ENCODE peak calls at places on chromosomes 11 and 22, in four cellular contexts. H is cardiac muscle cell, R is lower lobe of right lung, Q is heart right ventricle. Y is an unnamed sample.

GRCh38 chr11:2303627-2304155 is 1.9 kb downstream of the TSPAN32 start:
- DNase-seq in Q (peak; percentile 66), H (no peak), R (peak; percentile 47), Y (peak; percentile 55)

GRCh38 chr22:47784991-47785390 is 1022.5 kb downstream of the TBC1D22A start:
- DNase-seq in H (no peak), Q (no peak), R (no peak), Y (no peak)

GRCh38 chr11:70675697-70676374 is 277.5 kb downstream of the CTTN start:
- DNase-seq in Q (no peak), H (no peak), R (no peak), Y (no peak)

GRCh38 chr11:96207459-96208449 is 135.2 kb downstream of the MAML2 start:
- DNase-seq in H (peak; percentile 40), R (no peak), Q (no peak), Y (no peak)

GRCh38 chr11:45794169-45794568 is 10.8 kb upstream of the SLC35C1 start:
- DNase-seq in Q (no peak), H (no peak), R (no peak), Y (no peak)

GRCh38 chr11:59615132-59615636 is 390 bp downstream of the OSBP start:
- DNase-seq in H (peak; percentile 4), Q (peak; percentile 43), R (peak; percentile 83), Y (peak; percentile 79)

GRCh38 chr22:24178502-24179440 is 2.5 kb upstream of the SUSD2 start:
- DNase-seq in R (no peak), Q (no peak), H (no peak), Y (no peak)

GRCh38 chr11:13258855-13259254 is 18.7 kb upstream of the BMAL1 start:
- DNase-seq in R (no peak), H (no peak), Q (no peak), Y (no peak)

GRCh38 chr11:125763483-125763882 is 15.1 kb downstream of the PATE2 start:
- DNase-seq in H (no peak), Q (no peak), R (no peak), Y (no peak)

GRCh38 chr11:130882138-130882551 is 34.1 kb downstream of the SNX19 start:
- DNase-seq in Q (peak; percentile 22), H (no peak), R (no peak), Y (no peak)

GRCh38 chr11:62601114-62601363 is 626 bp downstream of the MTA2 start:
- DNase-seq in R (no peak), Q (peak; percentile 69), H (peak; percentile 41), Y (peak; percentile 86)

GRCh38 chr11:8063319-8063718 is 17.7 kb upstream of the TUB start:
- DNase-seq in R (no peak), Q (no peak), H (peak; percentile 65), Y (peak; percentile 70)

GRCh38 chr11:131473510-131473909 is 103.1 kb downstream of the NTM start:
- DNase-seq in H (no peak), R (no peak), Q (no peak), Y (no peak)

GRCh38 chr11:118532852-118533768 is 2.1 kb downstream of the TMEM25 start:
- DNase-seq in R (no peak), H (no peak), Q (no peak), Y (no peak)

GRCh38 chr22:35611891-35612576 is 5.1 kb downstream of the MB start:
- DNase-seq in R (peak; percentile 32), H (no peak), Q (no peak), Y (no peak)

GRCh38 chr11:60913793-60914619 is at the start of gene TMEM109:
- DNase-seq in R (peak; percentile 92), Q (peak; percentile 89), H (peak; percentile 92), Y (peak; percentile 95)

GRCh38 chr11:68040957-68041591 is 2.2 kb downstream of the TCIRG1 start:
- DNase-seq in H (no peak), R (peak; percentile 52), Q (no peak), Y (peak; percentile 58)

GRCh38 chr11:100757636-100758035 is 70.5 kb downstream of the ARHGAP42 start:
- DNase-seq in H (no peak), R (no peak), Q (no peak), Y (no peak)

GRCh38 chr11:133902506-133902905 is 54.3 kb downstream of the IGSF9B start:
- DNase-seq in R (no peak), H (no peak), Q (no peak), Y (no peak)

GRCh38 chr11:11757871-11758270 is 83.9 kb upstream of the USP47 start:
- DNase-seq in H (no peak), Q (no peak), R (no peak), Y (no peak)

GRCh38 chr22:30308518-30309230 is 18.1 kb downstream of the TBC1D10A start:
- DNase-seq in Q (no peak), R (no peak), H (no peak), Y (no peak)

GRCh38 chr11:47268448-47269001 is 1.4 kb upstream of the MADD start:
- DNase-seq in Q (no peak), H (no peak), R (peak; percentile 33), Y (no peak)

GRCh38 chr11:134597452-134597851 is 185.4 kb upstream of the B3GAT1 start:
- DNase-seq in H (no peak), Q (no peak), R (peak; percentile 21), Y (no peak)

GRCh38 chr11:102332611-102332994 is 14.4 kb upstream of the BIRC2 start:
- DNase-seq in Q (no peak), H (no peak), R (no peak), Y (no peak)

DNA sequence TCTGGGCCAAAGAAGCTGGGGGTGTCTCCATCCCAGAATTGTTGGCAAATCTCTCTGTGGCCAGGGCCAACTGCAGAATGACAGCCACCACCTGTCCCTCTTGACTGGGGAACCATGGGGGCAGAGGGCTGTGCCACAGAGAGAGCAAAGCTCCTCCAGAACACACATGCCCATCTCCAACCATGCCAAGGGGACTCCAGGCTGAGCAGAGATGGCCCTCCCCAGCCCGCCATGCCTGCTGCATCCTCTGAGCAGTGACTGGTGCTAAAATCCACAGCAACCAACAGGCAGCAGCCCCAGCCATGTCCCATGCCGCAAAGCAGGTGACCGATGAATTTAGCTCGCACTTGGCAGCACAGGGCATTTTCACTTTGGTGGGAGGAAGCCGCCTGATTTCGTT is 45.0 kb downstream of the LARGE1 start:
- DNase-seq in H (no peak), Q (no peak), R (no peak), Y (peak; percentile 54)
- H3K27ac ChIP-seq in H (no peak overlapping the region), Q (peak overlapping the region; percentile 14), R (no peak overlapping the region), Y (no peak overlapping the region)

GRCh38 chr11:10444725-10445286 is 10.3 kb upstream of the AMPD3 start:
- DNase-seq in Q (no peak), R (no peak), H (no peak), Y (no peak)
- H3K27ac ChIP-seq in Q (peak overlapping the region; percentile 52), R (no peak overlapping the region), H (no peak overlapping the region), Y (no peak overlapping the region)

GRCh38 chr11:66267379-66268209 is 845 bp upstream of the RAB1B start:
- DNase-seq in R (peak; percentile 92), Q (peak; percentile 94), H (peak; percentile 93), Y (peak; percentile 96)

GRCh38 chr11:66265531-66266377 is 2.7 kb upstream of the RAB1B start:
- DNase-seq in R (no peak), H (no peak), Q (no peak), Y (peak; percentile 66)

GRCh38 chr11:66268210-66268952 is at the start of gene RAB1B:
- DNase-seq in H (peak; percentile 100), Q (peak; percentile 100), R (peak; percentile 100), Y (peak; percentile 100)

GRCh38 chr11:66266378-66267038 is 1.9 kb upstream of the RAB1B start:
- DNase-seq in Q (no peak), R (no peak), H (no peak), Y (peak; percentile 72)

DNA sequence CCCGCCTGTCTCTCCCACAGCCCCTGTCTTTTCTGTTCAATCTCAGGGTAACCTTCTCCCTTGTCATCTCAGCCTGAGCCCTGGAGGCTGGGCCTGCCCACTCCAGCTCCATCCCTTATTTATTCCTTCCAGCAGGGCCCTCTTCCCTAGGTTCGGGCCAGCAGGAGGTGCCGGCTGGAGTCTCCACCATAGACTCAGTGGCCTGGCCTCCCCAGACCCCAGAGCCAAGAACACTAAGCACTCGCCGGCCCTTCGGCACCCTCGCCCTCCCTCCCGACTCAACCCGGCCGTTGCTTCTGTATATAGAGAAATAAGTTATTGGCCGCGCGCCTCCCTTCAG is 1.4 kb upstream of the RAB1B start:
- DNase-seq in R (no peak), H (no peak), Q (no peak), Y (no peak)
- H3K27ac ChIP-seq in R (peak overlapping the region; percentile 91), H (peak overlapping the region; percentile 81), Q (peak overlapping the region; percentile 97), Y (peak overlapping the region; percentile 69)

DNA sequence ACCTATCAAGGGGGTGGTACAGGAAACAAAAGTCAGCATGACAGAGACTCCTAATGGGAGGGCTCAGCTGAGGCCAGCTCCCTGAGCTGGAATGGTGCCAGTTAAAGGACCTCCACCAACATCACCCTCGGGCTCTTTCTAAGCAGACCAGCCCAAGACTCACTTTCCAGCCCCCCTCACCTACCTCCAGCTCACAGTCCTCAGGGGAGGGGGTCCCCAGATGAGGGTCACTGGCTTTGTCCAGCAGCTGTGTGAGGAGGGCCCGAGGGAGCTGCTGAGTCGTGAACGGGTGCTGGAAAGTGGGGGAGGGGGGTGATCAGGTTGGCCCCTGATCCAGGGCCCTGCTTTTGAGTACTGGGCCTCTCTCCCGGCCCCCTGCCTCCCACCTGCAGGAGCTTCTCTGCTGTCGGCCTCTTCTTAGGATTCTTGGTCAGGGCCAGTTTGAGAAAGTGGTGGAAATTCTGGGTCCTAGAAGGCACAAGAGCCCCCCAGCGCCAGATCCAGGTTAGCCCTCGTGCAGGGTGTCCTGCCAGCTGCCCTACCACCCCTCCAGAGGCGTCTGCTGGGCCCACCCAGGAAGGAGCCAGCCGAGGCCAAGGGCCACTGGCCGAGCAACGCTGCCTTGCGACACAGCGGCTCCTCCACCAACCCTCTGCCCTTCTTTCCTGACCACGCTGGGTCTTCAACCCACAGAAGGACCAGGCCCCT is 2.9 kb downstream of the MAP4K2 start:
- DNase-seq in Q (no peak), R (no peak), H (no peak), Y (no peak)
- H3K27ac ChIP-seq in Q (no peak overlapping the region), R (peak overlapping the region; percentile 58), H (no peak overlapping the region), Y (no peak overlapping the region)

GRCh38 chr22:49432211-49432905 is 395.3 kb downstream of the BRD1 start:
- DNase-seq in Q (no peak), R (no peak), H (no peak), Y (no peak)

GRCh38 chr22:49433717-49434611 is 393.7 kb downstream of the BRD1 start:
- DNase-seq in H (no peak), R (no peak), Q (no peak), Y (no peak)

GRCh38 chr22:49435596-49435995 is 392.1 kb downstream of the BRD1 start:
- DNase-seq in R (no peak), H (no peak), Q (no peak), Y (no peak)

GRCh38 chr22:49431559-49431958 is 396.1 kb downstream of the BRD1 start:
- DNase-seq in R (no peak), Q (no peak), H (no peak), Y (no peak)

GRCh38 chr22:49433044-49433443 is 394.6 kb downstream of the BRD1 start:
- DNase-seq in Q (no peak), R (no peak), H (no peak), Y (no peak)
- H3K27ac ChIP-seq in Q (no peak overlapping the region), R (no peak overlapping the region), H (no peak overlapping the region), Y (no peak overlapping the region)

DNA sequence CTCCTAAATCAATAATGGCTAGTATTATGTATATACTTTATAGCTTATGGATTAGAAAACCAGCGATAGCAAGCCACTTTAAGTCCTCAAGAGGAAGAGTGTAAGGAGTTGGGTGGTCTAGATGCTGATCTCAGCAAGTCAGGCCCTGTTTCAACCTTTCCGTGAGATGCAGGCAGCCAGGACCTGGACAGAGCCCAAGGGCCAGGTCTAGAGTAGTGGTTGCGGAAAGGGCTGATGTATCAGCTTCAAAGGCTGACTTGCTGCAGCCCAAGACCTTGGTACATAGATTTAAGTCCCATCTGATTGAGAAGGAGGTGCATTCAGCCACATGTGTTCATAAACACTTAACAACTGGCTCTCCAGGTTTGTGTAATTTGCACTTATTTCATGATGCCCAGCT is 33.4 kb downstream of the FLI1 start:
- DNase-seq in R (no peak), H (no peak), Q (no peak), Y (peak; percentile 31)
- H3K27ac ChIP-seq in R (peak overlapping the region; percentile 66), H (no peak overlapping the region), Q (peak overlapping the region; percentile 88), Y (no peak overlapping the region)

GRCh38 chr11:112310414-112310813 is 49.8 kb upstream of the PLET1 start:
- DNase-seq in H (peak; percentile 70), Q (no peak), R (no peak), Y (no peak)
- H3K27ac ChIP-seq in H (no peak overlapping the region), Q (no peak overlapping the region), R (no peak overlapping the region), Y (no peak overlapping the region)